ENCODE peak calls at places on chromosome 2, in nine cellular contexts. B is SW 1271; Q is naive B cell; U is stimulated activated CD4-positive, alpha-beta T cell treated with anti-CD3 and anti-CD28 coated beads, Interleukin-2, amount 100 ng/mL, for 24 hours; W is CD8-positive, alpha-beta T cell; F is heart left ventricle; Y is CD4-positive, alpha-beta memory T cell; V is putamen; E is GM04503. X is an unnamed sample.

GRCh38 chr2:6978991-6979390 is 61.8 kb downstream of the RNF144A start:
- DNase-seq in B (no peak), Q (no peak), U (no peak), W (no peak), F (no peak), Y (no peak), V (no peak), E (no peak), X (no peak)

GRCh38 chr2:147165682-147166081 is 679.1 kb upstream of the ACVR2A start:
- DNase-seq in B (no peak), Q (no peak), U (no peak), W (no peak), F (no peak), Y (no peak), V (no peak), E (no peak), X (no peak)

GRCh38 chr2:232282486-232282885 is 96.1 kb upstream of the ALPP start:
- DNase-seq in B (no peak), Q (no peak), U (no peak), W (no peak), F (no peak), Y (no peak), V (no peak), E (no peak), X (no peak)

GRCh38 chr2:219446101-219446504 is 11.5 kb downstream of the SPEG start:
- DNase-seq in B (peak), Q (no peak), U (no peak), W (no peak), F (no peak), Y (no peak), V (peak), E (no peak), X (no peak)

GRCh38 chr2:85468704-85469349 is 50.3 kb downstream of the SH2D6 start:
- DNase-seq in B (no peak), Q (no peak), U (no peak), W (no peak), F (no peak), Y (no peak), V (no peak), E (peak), X (no peak)

GRCh38 chr2:3124921-3125760 is 252.5 kb downstream of the EIPR1 start:
- DNase-seq in B (no peak), Q (no peak), U (no peak), W (no peak), F (no peak), Y (no peak), V (peak), E (no peak), X (no peak)

GRCh38 chr2:133293544-133294270 is 274.6 kb downstream of the NCKAP5 start:
- DNase-seq in B (no peak), Q (no peak), U (no peak), W (no peak), F (no peak), Y (no peak), V (no peak), E (peak), X (no peak)

GRCh38 chr2:118992740-118993391 is 50.9 kb downstream of the MARCO start:
- DNase-seq in B (no peak), Q (no peak), U (no peak), W (no peak), F (peak), Y (no peak), V (no peak), E (no peak), X (no peak)

GRCh38 chr2:54497738-54498680 is 41.9 kb downstream of the SPTBN1 start:
- DNase-seq in B (no peak), Q (no peak), U (no peak), W (no peak), F (peak), Y (no peak), V (peak), E (no peak), X (no peak)

GRCh38 chr2:101238930-101239759 is 13.5 kb upstream of the CNOT11 start:
- DNase-seq in B (no peak), Q (no peak), U (no peak), W (no peak), F (no peak), Y (no peak), V (no peak), E (no peak), X (no peak)

GRCh38 chr2:222973237-222973636 is 78.8 kb upstream of the KCNE4 start:
- DNase-seq in B (no peak), Q (no peak), U (no peak), W (no peak), F (no peak), Y (no peak), V (no peak), E (no peak), X (no peak)

GRCh38 chr2:73985318-73986084 is 791 bp downstream of the TET3 start:
- DNase-seq in B (no peak), Q (peak), U (peak), W (peak), F (no peak), Y (peak), V (no peak), E (no peak), X (peak)

GRCh38 chr2:10773841-10774341 is 38.7 kb downstream of the PDIA6 start:
- DNase-seq in B (no peak), Q (no peak), U (no peak), W (no peak), F (no peak), Y (no peak), V (no peak), E (no peak), X (no peak)

GRCh38 chr2:177816740-177817139 is 255.8 kb downstream of the PDE11A start:
- DNase-seq in B (no peak), Q (no peak), U (no peak), W (no peak), F (no peak), Y (no peak), V (no peak), E (no peak), X (no peak)

GRCh38 chr2:27708666-27709065 is 45.0 kb downstream of the SLC4A1AP start:
- DNase-seq in B (no peak), Q (no peak), U (no peak), W (no peak), F (no peak), Y (no peak), V (no peak), E (no peak), X (no peak)

GRCh38 chr2:144376926-144377325 is 143.0 kb downstream of the ZEB2 start:
- DNase-seq in B (no peak), Q (no peak), U (no peak), W (no peak), F (no peak), Y (no peak), V (no peak), E (no peak), X (no peak)

GRCh38 chr2:234171666-234172065 is 121.2 kb downstream of the SPP2 start:
- DNase-seq in B (no peak), Q (no peak), U (no peak), W (no peak), F (no peak), Y (no peak), V (no peak), E (no peak), X (no peak)

GRCh38 chr2:174004900-174005605 is 39.9 kb upstream of the SP3 start:
- DNase-seq in B (no peak), Q (no peak), U (peak), W (no peak), F (peak), Y (no peak), V (no peak), E (no peak), X (no peak)

GRCh38 chr2:1731963-1732768 is 12.1 kb downstream of the PXDN start:
- DNase-seq in B (no peak), Q (no peak), U (no peak), W (no peak), F (peak), Y (no peak), V (no peak), E (peak), X (no peak)

X was measured in stimulated activated naive CD4-positive, alpha-beta T cell.